ENCODE peak calls at places on chromosomes 5 and 9, in five cellular contexts. V is astrocyte of the spinal cord, K is nephron progenitor cell, N is progenitor cell of endocrine pancreas, Q is NB4. S is an unnamed sample.

GRCh38 chr5:64147849-64148441 is 17.7 kb upstream of the RNF180 start:
- DNase-seq in V (peak), K (peak), N (peak), Q (peak), S (peak)

GRCh38 chr5:133754575-133755169 is 142.3 kb upstream of the FSTL4 start:
- DNase-seq in V (no peak), K (peak), N (no peak), Q (peak), S (peak)

GRCh38 chr5:32531885-32532520 is 53.4 kb upstream of the SUB1 start:
- DNase-seq in V (peak), K (no peak), N (no peak), Q (no peak), S (peak)

GRCh38 chr9:113503131-113503541 is 39.6 kb downstream of the RGS3 start:
- DNase-seq in V (no peak), K (no peak), N (no peak), Q (no peak), S (no peak)

GRCh38 chr5:36683821-36684434 is 77.5 kb downstream of the SLC1A3 start:
- DNase-seq in V (no peak), K (peak), N (no peak), Q (peak), S (peak)

GRCh38 chr9:136085815-136086212 is 9.3 kb downstream of the NACC2 start:
- DNase-seq in V (no peak), K (no peak), N (no peak), Q (no peak), S (no peak)

GRCh38 chr5:45038366-45038987 is 229.7 kb downstream of the MRPS30 start:
- DNase-seq in V (peak), K (peak), N (no peak), Q (peak), S (peak)

GRCh38 chr9:123686849-123687233 is 243.1 kb downstream of the DENND1A start:
- DNase-seq in V (no peak), K (no peak), N (no peak), Q (no peak), S (no peak)

GRCh38 chr5:14077501-14077900 is 65.6 kb upstream of the TRIO start:
- DNase-seq in V (no peak), K (no peak), N (no peak), Q (no peak), S (no peak)

GRCh38 chr5:94517490-94518108 is 100.8 kb downstream of the KIAA0825 start:
- DNase-seq in V (no peak), K (no peak), N (no peak), Q (no peak), S (no peak)

GRCh38 chr9:93261735-93262523 is 78.0 kb downstream of the WNK2 start:
- DNase-seq in V (no peak), K (no peak), N (no peak), Q (no peak), S (no peak)

GRCh38 chr5:147629196-147629595 is 119.3 kb upstream of the DPYSL3 start:
- DNase-seq in V (peak), K (no peak), N (no peak), Q (no peak), S (no peak)

GRCh38 chr9:12882430-12882829 is 107.6 kb downstream of the LURAP1L start:
- DNase-seq in V (peak), K (no peak), N (no peak), Q (no peak), S (no peak)

GRCh38 chr9:2028888-2029287 is 13.7 kb downstream of the SMARCA2 start:
- DNase-seq in V (no peak), K (no peak), N (no peak), Q (no peak), S (no peak)

GRCh38 chr5:87233122-87233521 is 34.6 kb upstream of the RASA1 start:
- DNase-seq in V (no peak), K (no peak), N (no peak), Q (peak), S (no peak)

GRCh38 chr5:74630387-74631087 is 10.0 kb downstream of the ENC1 start:
- DNase-seq in V (peak), K (no peak), N (no peak), Q (no peak), S (peak)

GRCh38 chr5:173880306-173880985 is 7.7 kb upstream of the CPEB4 start:
- DNase-seq in V (peak), K (no peak), N (no peak), Q (no peak), S (no peak)

GRCh38 chr5:31133488-31133887 is 60.0 kb upstream of the CDH6 start:
- DNase-seq in V (peak), K (no peak), N (no peak), Q (peak), S (peak)

GRCh38 chr9:21414220-21414940 is 5.5 kb downstream of the IFNA8 start:
- DNase-seq in V (no peak), K (no peak), N (no peak), Q (no peak), S (no peak)

GRCh38 chr9:86978413-86978812 is 31.1 kb upstream of the GAS1 start:
- DNase-seq in V (peak), K (no peak), N (no peak), Q (no peak), S (no peak)

GRCh38 chr9:132007371-132007701 is 72.3 kb downstream of the MED27 start:
- DNase-seq in V (no peak), K (no peak), N (no peak), Q (no peak), S (no peak)

GRCh38 chr5:132499440-132500243 is 9.1 kb upstream of the IRF1 start:
- DNase-seq in V (no peak), K (no peak), N (no peak), Q (no peak), S (no peak)

GRCh38 chr5:150627731-150628545 is 12.5 kb upstream of the SYNPO start:
- DNase-seq in V (peak), K (no peak), N (no peak), Q (peak), S (no peak)

GRCh38 chr9:36997414-36997813 is 36.7 kb downstream of the PAX5 start:
- DNase-seq in V (no peak), K (no peak), N (no peak), Q (no peak), S (no peak)

GRCh38 chr9:137762414-137763061 is 115.0 kb upstream of the CACNA1B start:
- DNase-seq in V (no peak), K (no peak), N (no peak), Q (no peak), S (no peak)

GRCh38 chr5:73654861-73655318 is 28.9 kb downstream of the ARHGEF28 start:
- DNase-seq in V (no peak), K (no peak), N (no peak), Q (no peak), S (no peak)

GRCh38 chr9:27212621-27213020 is 84.3 kb downstream of the EQTN start:
- DNase-seq in V (no peak), K (no peak), N (no peak), Q (no peak), S (no peak)

GRCh38 chr9:27210588-27210987 is 86.4 kb downstream of the EQTN start:
- DNase-seq in V (no peak), K (no peak), N (no peak), Q (no peak), S (no peak)

GRCh38 chr9:27209034-27209433 is 87.9 kb downstream of the EQTN start:
- DNase-seq in V (no peak), K (no peak), N (no peak), Q (no peak), S (no peak)

GRCh38 chr9:27212191-27212590 is 84.8 kb downstream of the EQTN start:
- DNase-seq in V (no peak), K (no peak), N (no peak), Q (no peak), S (no peak)
- TF ChIP-seq CTCF in V (no peak), K (no peak), N (no peak), Q (no peak), S (no peak)

GRCh38 chr9:92033307-92033706 is 81.9 kb downstream of the SPTLC1 start:
- DNase-seq in V (no peak), K (no peak), N (no peak), Q (no peak), S (no peak)

GRCh38 chr9:92026206-92027002 is 76.4 kb upstream of the ROR2 start:
- DNase-seq in V (no peak), K (no peak), N (no peak), Q (no peak), S (no peak)

GRCh38 chr9:92032891-92033290 is 82.3 kb downstream of the SPTLC1 start:
- DNase-seq in V (no peak), K (no peak), N (no peak), Q (no peak), S (peak)

GRCh38 chr9:92030367-92030766 is 80.3 kb upstream of the ROR2 start:
- DNase-seq in V (no peak), K (no peak), N (no peak), Q (no peak), S (no peak)

DNA sequence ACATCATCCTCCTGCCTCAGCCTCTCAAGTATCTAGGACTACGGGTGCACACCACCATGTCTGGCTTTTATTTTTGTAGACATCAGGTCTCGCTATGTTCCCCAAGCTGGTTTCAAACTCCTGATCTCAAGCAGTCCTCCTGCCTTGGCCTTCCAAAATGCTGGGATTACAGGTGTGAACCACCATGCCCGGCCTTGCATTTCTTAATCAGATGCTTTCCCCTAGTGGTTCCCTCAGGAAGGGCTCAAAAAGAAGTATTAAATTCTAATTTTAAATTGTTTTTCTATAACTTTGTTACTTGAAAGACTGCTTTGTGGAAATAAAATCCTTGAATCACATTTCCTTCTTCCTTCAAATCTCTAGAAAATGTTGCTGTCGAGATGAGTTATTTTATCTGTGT is 79.5 kb upstream of the ROR2 start:
- DNase-seq in V (no peak), K (no peak), N (no peak), Q (no peak), S (no peak)
- TF ChIP-seq CTCF in V (peak), K (no peak), N (peak), Q (no peak), S (no peak)

DNA sequence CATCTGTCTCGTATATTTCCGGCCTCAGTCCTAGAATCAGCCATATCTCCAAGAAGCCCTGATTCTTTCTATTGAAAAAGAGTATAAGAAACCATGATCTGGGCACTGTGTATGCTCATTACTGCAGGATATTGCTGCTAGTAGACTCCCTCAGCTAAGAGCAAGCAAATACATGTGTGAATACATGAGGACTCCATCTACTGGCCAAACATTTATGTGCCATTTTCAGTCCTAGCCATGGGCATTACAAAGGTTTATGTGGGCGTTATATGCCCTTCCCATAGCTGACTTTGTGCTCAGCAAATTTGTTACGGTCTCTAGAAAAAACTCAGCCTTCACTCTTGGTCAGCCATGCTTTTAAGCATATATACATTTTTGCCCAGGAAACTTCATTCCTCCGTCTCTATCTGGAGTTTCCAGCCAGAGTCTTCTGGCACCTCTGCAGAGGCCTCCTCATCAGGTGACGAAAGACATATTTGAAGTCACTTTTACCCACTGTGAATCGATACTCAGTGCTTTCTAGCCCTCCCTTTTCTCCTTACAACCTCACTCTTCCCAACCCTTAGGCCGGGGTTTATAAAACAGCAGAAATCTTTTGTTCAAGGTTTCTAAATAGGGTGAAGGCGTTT is 1495.6 kb upstream of the CDH6 start:
- DNase-seq in V (no peak), K (peak), N (no peak), Q (peak), S (peak)
- TF ChIP-seq CTCF in V (no peak), K (peak), N (peak), Q (peak), S (peak)

GRCh38 chr5:180074462-180074861 is 2.9 kb upstream of the RNF130 start:
- DNase-seq in V (no peak), K (no peak), N (no peak), Q (no peak), S (no peak)
- TF ChIP-seq CTCF in V (no peak), K (no peak), N (no peak), Q (no peak), S (no peak)

GRCh38 chr5:72149742-72150141 is 42.5 kb downstream of the MAP1B start:
- DNase-seq in V (no peak), K (no peak), N (no peak), Q (no peak), S (no peak)
- TF ChIP-seq CTCF in V (peak), K (no peak), N (no peak), Q (no peak), S (peak)

S was measured in MCF 10A.